ENCODE peak calls at places on chromosomes 12 and 14, in six cellular contexts. F is IMR-90, D is H1, V is H9, G is mesenchymal stem cell, E is neuronal stem cell. J is an unnamed sample.

GRCh38 chr12:108611884-108612415 is 14.1 kb upstream of the TMEM119 start:
- DNase-seq in F (peak; percentile 89), D (peak; percentile 89), V (peak; percentile 84), G (peak; percentile 91), E (no peak), J (peak; percentile 83)

GRCh38 chr12:10718279-10718821 is 4.8 kb downstream of the YBX3 start:
- DNase-seq in F (peak; percentile 92), D (no peak), V (no peak), G (peak; percentile 90), E (no peak), J (peak; percentile 36)

GRCh38 chr12:24838531-24838950 is 110.4 kb downstream of the BCAT1 start:
- DNase-seq in F (peak; percentile 87), D (no peak), V (no peak), G (peak; percentile 96), E (no peak), J (no peak)

GRCh38 chr12:98896938-98897337 is 251.8 kb downstream of the APAF1 start:
- DNase-seq in F (peak; percentile 4), D (no peak), V (no peak), G (no peak), E (no peak), J (peak; percentile 45)

GRCh38 chr12:48750769-48751356 is 34.4 kb upstream of the CCNT1 start:
- DNase-seq in F (peak; percentile 44), D (no peak), V (no peak), G (no peak), E (no peak), J (no peak)

GRCh38 chr12:29992366-29992765 is 208.6 kb upstream of the TMTC1 start:
- DNase-seq in F (no peak), D (no peak), V (no peak), G (no peak), E (no peak), J (peak; percentile 58)

GRCh38 chr14:62162998-62163589 is 400.9 kb downstream of the SNAPC1 start:
- DNase-seq in F (peak; percentile 56), D (no peak), V (peak; percentile 35), G (peak; percentile 43), E (peak; percentile 48), J (peak; percentile 61)

GRCh38 chr14:99395904-99396530 is 84.6 kb downstream of the SETD3 start:
- DNase-seq in F (peak; percentile 54), D (peak; percentile 33), V (no peak), G (peak; percentile 73), E (no peak), J (no peak)

GRCh38 chr12:51441583-51441982 is 17.0 kb downstream of the SLC4A8 start:
- DNase-seq in F (peak; percentile 95), D (no peak), V (no peak), G (peak; percentile 58), E (no peak), J (no peak)

GRCh38 chr12:123752046-123752445 is 10.1 kb upstream of the DNAH10 start:
- DNase-seq in F (no peak), D (no peak), V (no peak), G (no peak), E (no peak), J (no peak)

GRCh38 chr12:95104919-95105452 is 31.6 kb upstream of the NR2C1 start:
- DNase-seq in F (no peak), D (no peak), V (no peak), G (no peak), E (no peak), J (no peak)

GRCh38 chr12:116559330-116560080 is at the start of gene MAP1LC3B2:
- DNase-seq in F (peak; percentile 39), D (peak; percentile 56), V (peak; percentile 43), G (peak; percentile 87), E (no peak), J (no peak)

GRCh38 chr14:68810173-68811153 is 17.6 kb upstream of the ZFP36L1 start:
- DNase-seq in F (no peak), D (no peak), V (no peak), G (no peak), E (no peak), J (no peak)

GRCh38 chr14:99320105-99320572 is 48.1 kb upstream of the BCL11B start:
- DNase-seq in F (peak; percentile 8), D (peak; percentile 96), V (peak; percentile 84), G (no peak), E (peak; percentile 53), J (peak; percentile 65)

DNA sequence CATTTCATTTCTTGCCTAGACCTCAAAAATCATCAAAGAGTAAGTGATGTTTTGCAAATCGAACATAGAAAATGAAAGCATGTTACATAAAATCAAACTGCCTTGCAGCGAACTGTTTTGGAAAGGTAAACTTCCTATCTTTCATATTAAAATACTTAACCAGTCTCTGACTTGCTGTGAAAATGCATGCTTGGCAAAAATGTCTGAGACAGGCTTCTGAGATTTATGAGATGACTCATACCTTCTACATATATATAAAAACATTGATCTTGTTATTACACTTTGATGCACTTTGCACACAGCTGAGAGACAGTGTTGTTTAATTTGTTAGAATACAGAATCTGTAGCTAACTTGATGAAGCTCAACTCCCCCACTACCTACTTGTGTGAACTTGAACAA is 179.1 kb downstream of the KITLG start:
- DNase-seq in F (peak; percentile 58), D (no peak), V (no peak), G (no peak), E (no peak), J (no peak)
- H2BK15ac ChIP-seq in F (no peak overlapping the region), D (no peak overlapping the region), V (no peak overlapping the region), G (no peak overlapping the region), E (no peak overlapping the region), J (no peak overlapping the region)

DNA sequence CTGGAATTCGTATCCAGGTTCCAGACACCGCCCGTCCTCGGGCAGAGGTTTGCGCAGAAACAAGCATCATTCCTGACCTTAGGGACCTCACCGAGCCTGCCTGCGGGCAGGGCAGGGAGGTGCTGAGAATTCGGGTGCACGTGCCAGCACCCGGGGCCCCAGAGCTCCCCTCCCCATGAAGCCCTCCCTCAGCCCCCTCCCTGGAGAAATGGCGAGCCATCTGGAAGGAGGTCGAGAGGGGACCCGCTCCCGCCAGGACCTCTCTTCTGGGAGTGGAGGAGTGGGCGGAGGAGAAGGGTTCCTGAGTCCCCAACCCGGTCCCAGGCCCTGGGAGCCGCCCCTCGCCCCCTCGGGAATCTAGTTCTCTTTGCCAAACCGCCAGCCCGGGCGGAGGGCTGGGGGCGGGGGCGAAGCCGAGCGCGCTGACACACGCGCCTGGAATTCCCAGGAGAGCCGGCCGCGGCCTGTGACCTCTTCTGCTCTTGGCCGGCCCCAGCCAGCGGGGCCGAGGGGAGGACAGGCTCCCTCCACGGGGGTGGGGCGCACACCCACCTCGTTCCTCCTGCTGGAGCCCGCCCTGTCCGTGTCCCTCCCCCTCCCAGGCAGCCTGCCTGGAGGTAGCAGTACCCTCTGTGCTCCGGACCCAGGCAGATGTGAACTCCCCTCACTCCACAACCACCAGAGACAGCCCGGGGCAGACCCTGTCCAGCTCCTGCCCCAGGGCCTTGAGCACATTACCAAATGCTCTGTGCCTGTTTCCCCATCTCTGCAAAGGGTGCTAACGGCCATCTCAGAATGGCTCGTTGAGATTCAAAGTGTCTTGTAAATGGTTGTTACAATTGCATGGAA is 23.0 kb upstream of the GPR132 start:
- DNase-seq in F (peak; percentile 74), D (peak; percentile 74), V (peak; percentile 65), G (peak; percentile 82), E (peak; percentile 77), J (peak; percentile 87)
- H2BK5ac ChIP-seq in F (peak overlapping the region; percentile 82), D (no peak overlapping the region), V (no peak overlapping the region), G (no peak overlapping the region), E (no peak overlapping the region), J (no peak overlapping the region)

GRCh38 chr12:107511292-107511691 is 174.3 kb upstream of the PWP1 start:
- DNase-seq in F (peak; percentile 38), D (no peak), V (no peak), G (no peak), E (no peak), J (no peak)

GRCh38 chr12:107513636-107514400 is 171.8 kb upstream of the PWP1 start:
- DNase-seq in F (no peak), D (no peak), V (no peak), G (no peak), E (no peak), J (no peak)

GRCh38 chr12:107514887-107515445 is 170.6 kb upstream of the PWP1 start:
- DNase-seq in F (peak; percentile 67), D (no peak), V (peak; percentile 13), G (peak; percentile 22), E (no peak), J (no peak)

GRCh38 chr12:107513184-107513583 is 172.4 kb upstream of the PWP1 start:
- DNase-seq in F (no peak), D (no peak), V (no peak), G (no peak), E (no peak), J (no peak)

DNA sequence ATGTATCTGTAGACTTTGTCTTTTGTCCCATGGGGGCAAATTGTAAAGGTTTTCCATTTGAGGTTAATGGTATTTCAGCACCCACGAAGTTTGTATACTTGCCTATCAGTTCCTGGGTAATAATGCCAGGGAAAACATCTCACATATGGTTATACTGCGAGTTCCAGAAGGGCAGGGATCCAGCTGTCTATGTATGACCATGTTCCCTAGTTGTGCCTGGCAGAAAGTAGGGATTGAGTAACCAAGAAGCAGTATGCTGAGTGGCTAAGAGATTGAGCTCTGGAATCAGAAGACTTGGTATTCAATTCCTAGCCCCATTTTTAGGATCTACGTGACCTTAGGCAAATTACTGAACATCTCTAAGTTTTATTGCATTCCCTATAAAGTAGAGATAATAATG is 173.2 kb upstream of the PWP1 start:
- DNase-seq in F (peak; percentile 13), D (no peak), V (no peak), G (no peak), E (no peak), J (no peak)
- H2BK15ac ChIP-seq in F (no peak overlapping the region), D (no peak overlapping the region), V (no peak overlapping the region), G (no peak overlapping the region), E (no peak overlapping the region), J (no peak overlapping the region)

GRCh38 chr14:104116544-104117340 is 21.6 kb upstream of the KIF26A start:
- DNase-seq in F (no peak), D (peak; percentile 59), V (no peak), G (no peak), E (no peak), J (no peak)
- H2BK5ac ChIP-seq in F (no peak overlapping the region), D (no peak overlapping the region), V (no peak overlapping the region), G (no peak overlapping the region), E (peak overlapping the region; percentile 53), J (no peak overlapping the region)

DNA sequence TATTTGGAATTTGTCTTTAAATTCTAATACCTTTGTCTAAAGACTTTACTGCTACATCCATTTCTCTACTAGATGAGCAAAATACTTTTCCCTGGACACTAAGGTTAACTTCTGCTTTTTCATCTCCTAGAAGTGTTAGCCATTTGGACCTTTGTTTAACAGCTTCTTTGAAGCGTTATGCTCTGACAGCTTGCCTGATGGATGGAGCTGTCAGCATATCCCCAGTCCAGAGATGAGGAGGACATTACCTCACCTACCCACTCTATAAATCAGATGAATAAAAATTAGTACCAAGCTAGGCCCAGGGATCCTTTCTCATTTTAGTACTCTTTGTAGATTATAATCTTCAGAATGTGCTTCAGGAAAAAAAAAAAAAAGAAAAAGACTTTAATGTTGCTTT is 222.7 kb downstream of the PELI2 start:
- DNase-seq in F (no peak), D (no peak), V (no peak), G (no peak), E (no peak), J (no peak)
- H2BK15ac ChIP-seq in F (peak overlapping the region; percentile 90), D (no peak overlapping the region), V (no peak overlapping the region), G (no peak overlapping the region), E (no peak overlapping the region), J (no peak overlapping the region)

GRCh38 chr14:103734081-103734888 is 18.7 kb downstream of the ZFYVE21 start:
- DNase-seq in F (no peak), D (no peak), V (no peak), G (no peak), E (no peak), J (no peak)
- H2BK5ac ChIP-seq in F (no peak overlapping the region), D (no peak overlapping the region), V (no peak overlapping the region), G (no peak overlapping the region), E (no peak overlapping the region), J (no peak overlapping the region)

J was measured in mesendoderm.